ENCODE peak calls at places on chromosomes 6 and 20, in four cellular contexts. G, K, Z and W are unnamed samples.

GRCh38 chr6:170135041-170135440 is 155.8 kb downstream of the DLL1 start:
- DNase-seq in Z (no peak), G (no peak), K (no peak), W (no peak)

GRCh38 chr6:118999494-118999893 is 64.5 kb upstream of the MCM9 start:
- DNase-seq in K (no peak), Z (no peak), G (no peak), W (no peak)

GRCh38 chr20:58173091-58173490 is 55.4 kb downstream of the ANKRD60 start:
- DNase-seq in G (no peak), K (no peak), Z (no peak), W (no peak)

GRCh38 chr6:77466055-77467028 is 3.1 kb upstream of the HTR1B start:
- DNase-seq in G (peak; percentile 53), Z (no peak), K (no peak), W (no peak)

GRCh38 chr6:3316363-3316762 is 57.6 kb downstream of the PSMG4 start:
- DNase-seq in Z (no peak), K (no peak), G (no peak), W (no peak)

GRCh38 chr20:62547364-62547763 is 71.6 kb upstream of the GATA5 start:
- DNase-seq in K (no peak), Z (no peak), G (no peak), W (no peak)

GRCh38 chr6:104928141-104928540 is 28.8 kb upstream of the LIN28B start:
- DNase-seq in G (no peak), Z (no peak), K (no peak), W (no peak)

GRCh38 chr6:28988536-28989415 is 16.3 kb downstream of the ZNF311 start:
- DNase-seq in K (no peak), Z (peak; percentile 68), G (no peak), W (peak; percentile 48)

GRCh38 chr6:4084444-4085328 is 5.7 kb upstream of the FAM217A start:
- DNase-seq in G (no peak), K (no peak), Z (no peak), W (no peak)

GRCh38 chr20:23626040-23626620 is 11.6 kb downstream of the CST3 start:
- DNase-seq in K (no peak), G (no peak), Z (no peak), W (no peak)

GRCh38 chr6:136113736-136114173 is 136.4 kb downstream of the MTFR2 start:
- DNase-seq in Z (no peak), G (no peak), K (peak; percentile 32), W (no peak)

GRCh38 chr20:63084563-63084927 is 77.8 kb upstream of the BHLHE23 start:
- DNase-seq in Z (no peak), G (no peak), K (no peak), W (no peak)